ENCODE peak calls at places on chromosomes 1 and 21, in five cellular contexts. R is cardiac muscle cell; F is stimulated activated CD8-positive, alpha-beta memory T cell treated with anti-CD3 and anti-CD28 coated beads, Interleukin-2, amount 100 ng/mL, for 1 hour; V is aorta; B is amniotic stem cell. J is an unnamed sample.

GRCh38 chr1:204941415-204942338 is 71.0 kb downstream of the NFASC start:
- DNase-seq in F (peak), V (peak), B (no peak), R (peak), J (peak)

GRCh38 chr1:100028765-100029164 is 59.0 kb downstream of the SLC35A3 start:
- DNase-seq in B (no peak), R (no peak), F (no peak), V (no peak), J (no peak)

GRCh38 chr1:41151846-41152245 is 90.3 kb downstream of the SCMH1 start:
- DNase-seq in F (no peak), B (no peak), V (no peak), R (peak), J (no peak)

GRCh38 chr1:6273380-6273891 is 12.5 kb upstream of the GPR153 start:
- DNase-seq in B (no peak), F (no peak), V (no peak), R (peak), J (no peak)

GRCh38 chr1:92476071-92476607 is 10.6 kb downstream of the GFI1 start:
- DNase-seq in B (no peak), V (no peak), F (no peak), R (no peak), J (no peak)

GRCh38 chr1:180168786-180169640 is 14.3 kb downstream of the QSOX1 start:
- DNase-seq in V (no peak), B (no peak), F (no peak), R (peak), J (no peak)

GRCh38 chr21:28160378-28160777 is 832.3 kb downstream of the LTN1 start:
- DNase-seq in F (no peak), B (no peak), R (peak), V (no peak), J (no peak)

GRCh38 chr1:5564578-5565257 is 427.5 kb downstream of the NPHP4 start:
- DNase-seq in R (no peak), B (no peak), V (no peak), F (no peak), J (no peak)

GRCh38 chr1:178874966-178875365 is 4.1 kb upstream of the ANGPTL1 start:
- DNase-seq in F (no peak), B (no peak), R (no peak), V (no peak), J (no peak)

GRCh38 chr1:157725214-157725577 is 24.6 kb upstream of the FCRL3 start:
- DNase-seq in V (no peak), B (no peak), F (no peak), R (no peak), J (no peak)